ENCODE peak calls at places on chromosomes 1 and 21, in four cellular contexts. Z is PC-3, G is endothelial cell of umbilical vein, I is neural progenitor cell. O is an unnamed sample.

GRCh38 chr1:54163051-54163450 is 10.3 kb upstream of the CDCP2 start:
- DNase-seq in G (no peak), Z (no peak), I (no peak), O (no peak)

GRCh38 chr1:228804640-228805413 is 69.5 kb downstream of the RHOU start:
- DNase-seq in Z (no peak), I (no peak), G (no peak), O (peak)

GRCh38 chr1:67459068-67459467 is 28.9 kb upstream of the SERBP1 start:
- DNase-seq in G (no peak), I (peak), Z (peak), O (peak)

GRCh38 chr21:36532769-36533467 is 53.0 kb upstream of the CLDN14 start:
- DNase-seq in I (no peak), Z (no peak), G (no peak), O (no peak)

GRCh38 chr1:196678510-196678884 is 26.7 kb downstream of the CFH start:
- DNase-seq in G (no peak), Z (peak), I (no peak), O (no peak)

GRCh38 chr21:38289697-38290096 is 32.9 kb downstream of the KCNJ15 start:
- DNase-seq in I (no peak), G (peak), Z (peak), O (no peak)

GRCh38 chr1:43214465-43215444 is 42.6 kb downstream of the CFAP57 start:
- DNase-seq in Z (no peak), G (no peak), I (no peak), O (no peak)

GRCh38 chr1:116738673-116739370 is 15.4 kb upstream of the CD2 start:
- DNase-seq in I (no peak), Z (no peak), G (no peak), O (no peak)

GRCh38 chr1:2088434-2088833 is 38.2 kb downstream of the PRKCZ start:
- DNase-seq in I (peak), G (no peak), Z (no peak), O (no peak)

GRCh38 chr1:233647083-233647482 is 33.2 kb downstream of the KCNK1 start:
- DNase-seq in Z (no peak), G (no peak), I (no peak), O (no peak)

DNA sequence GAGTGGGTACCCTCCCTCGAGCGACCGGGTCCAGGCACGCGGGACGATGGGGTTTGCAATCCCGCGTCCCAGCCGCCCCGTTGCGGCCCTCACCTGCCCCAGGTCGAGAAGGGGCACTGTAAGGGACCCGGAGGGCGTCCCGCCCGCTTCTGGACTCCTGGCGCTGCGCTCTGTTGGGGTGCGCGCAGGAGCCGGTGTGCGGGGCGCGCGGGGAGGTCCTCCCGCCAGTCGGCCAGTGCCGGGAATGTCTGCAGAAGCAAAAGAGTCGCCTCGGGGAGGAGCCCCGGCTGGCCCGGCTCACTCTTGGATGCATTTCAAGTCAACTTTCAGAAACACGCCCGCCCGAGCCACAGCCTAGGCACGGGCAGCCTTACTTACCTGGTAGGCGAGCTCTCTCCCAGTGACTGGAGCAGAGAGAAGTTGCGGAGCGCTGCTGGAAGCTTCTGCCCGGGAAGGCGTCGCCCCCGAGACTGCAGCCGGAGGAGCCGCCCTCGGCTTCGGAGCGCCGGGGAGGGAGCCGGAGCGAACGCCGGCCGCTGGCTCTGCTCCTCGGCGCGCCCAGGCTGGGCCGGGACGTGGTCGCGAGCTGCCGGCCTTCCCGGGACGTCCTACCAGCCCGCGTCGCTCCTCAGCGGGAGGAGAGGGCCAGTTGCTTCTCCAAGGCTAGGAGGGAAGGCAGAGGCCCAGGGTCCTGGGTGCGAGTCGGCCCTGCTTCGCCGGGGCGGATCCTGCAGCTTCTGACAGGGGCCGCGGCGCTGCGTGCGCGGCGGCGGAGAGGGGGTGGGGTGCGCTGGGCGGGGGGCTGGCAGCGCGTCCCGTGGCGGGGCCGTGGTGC is at the start of gene LMX1A:
- DNase-seq in Z (no peak), G (no peak), I (peak), O (no peak)
- TF ChIP-seq EZH2 in Z (peak), G (no peak), I (peak), O (peak)

DNA sequence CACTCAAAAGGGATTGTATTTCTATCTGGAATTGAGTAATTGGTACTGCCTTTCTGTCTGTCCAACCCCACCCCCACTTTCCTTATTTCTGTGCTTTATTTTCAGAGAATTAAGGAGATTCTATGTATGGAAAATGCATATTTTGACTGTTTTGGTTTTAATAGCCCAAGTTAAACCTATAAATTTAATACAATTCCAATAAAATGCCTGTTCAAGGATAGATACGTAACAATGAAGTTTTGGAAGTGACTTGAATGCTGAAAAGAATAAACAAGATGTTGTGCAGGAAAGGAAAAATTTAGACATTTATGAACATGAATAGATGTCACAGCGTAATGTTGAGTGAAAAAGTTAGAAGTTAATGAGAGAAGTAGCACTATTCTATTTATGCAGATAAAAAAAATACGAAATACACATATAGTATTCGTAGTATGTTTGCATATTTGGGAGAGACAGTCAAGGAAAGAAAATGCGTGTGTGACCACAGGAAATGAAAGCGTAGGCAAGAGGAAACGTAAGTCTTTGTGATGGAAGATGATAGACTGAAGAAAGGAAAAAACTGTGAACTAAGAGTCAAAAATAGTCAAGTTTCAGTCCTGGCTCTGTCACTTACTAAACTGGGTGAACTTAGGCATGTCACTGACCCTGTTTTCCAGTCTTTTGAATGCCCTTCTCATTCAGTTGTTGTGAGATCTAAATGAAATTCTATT is 62.1 kb downstream of the MEF2D start:
- DNase-seq in G (no peak), Z (no peak), I (no peak), O (no peak)
- TF ChIP-seq EZH2 in G (no peak), Z (no peak), I (no peak), O (no peak)

DNA sequence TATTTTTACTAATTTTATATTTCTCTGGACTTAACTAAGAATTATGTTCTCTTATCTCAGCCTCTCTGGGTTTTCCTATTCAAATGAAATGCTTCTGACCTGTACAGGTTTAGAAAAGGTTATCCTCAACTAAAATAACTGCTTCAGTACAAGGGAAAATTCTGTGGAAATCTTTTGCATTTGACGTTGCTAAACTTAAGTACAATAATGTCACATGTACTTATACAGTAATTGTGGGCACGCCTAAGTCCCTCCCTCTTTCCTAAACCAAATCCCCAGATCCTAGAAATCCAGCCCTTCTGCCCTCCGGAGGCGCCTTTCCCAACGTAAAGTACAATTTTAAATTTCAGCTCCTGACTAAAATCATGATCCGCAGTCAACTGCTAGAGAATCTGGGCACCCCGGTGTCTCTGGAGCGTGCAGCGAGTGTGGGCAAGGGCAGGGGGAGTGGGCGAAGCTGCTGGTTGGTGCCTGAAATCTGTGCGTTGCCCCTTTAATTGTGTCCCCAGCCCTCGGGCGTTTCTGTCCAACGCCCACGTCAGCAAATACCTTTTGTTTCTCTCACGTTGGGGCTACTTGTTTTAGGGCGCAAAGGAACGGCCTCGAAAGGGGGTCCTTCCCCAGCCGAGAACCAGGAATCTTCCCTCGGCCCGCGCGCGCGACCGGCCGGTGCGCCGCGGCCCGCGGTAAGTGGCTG is at the start of gene ZBTB8A:
- DNase-seq in G (peak), I (no peak), Z (peak), O (peak)
- TF ChIP-seq EZH2 in G (no peak), I (no peak), Z (no peak), O (no peak)

GRCh38 chr21:33025471-33026298 is at the start of gene OLIG2:
- DNase-seq in G (peak), I (peak), Z (no peak), O (peak)
- TF ChIP-seq EZH2 in G (peak), I (no peak), Z (no peak), O (no peak)